ENCODE peak calls at places on chromosomes 1 and 21, in seven cellular contexts. B, P, I, E, D, X and H are unnamed samples.

GRCh38 chr1:48341221-48341620 is 118.7 kb downstream of the SLC5A9 start:
- DNase-seq in B (no peak), P (no peak), I (no peak), D (no peak), E (no peak), X (no peak), H (no peak)

GRCh38 chr1:154481058-154481457 is 21.0 kb upstream of the TDRD10 start:
- DNase-seq in E (no peak), B (no peak), P (no peak), X (no peak), I (no peak), D (no peak), H (peak; percentile 86)

GRCh38 chr21:14088391-14088790 is 122.4 kb downstream of the LIPI start:
- DNase-seq in E (no peak), D (no peak), B (no peak), P (no peak), X (no peak), I (no peak), H (no peak)

GRCh38 chr1:187013582-187014200 is 184.9 kb downstream of the PLA2G4A start:
- DNase-seq in E (no peak), B (no peak), D (no peak), X (no peak), P (no peak), I (no peak), H (no peak)

GRCh38 chr1:13662498-13662897 is 37.5 kb upstream of the PRDM2 start:
- DNase-seq in X (peak; percentile 88), B (no peak), P (no peak), I (no peak), E (no peak), D (no peak), H (peak; percentile 72)

GRCh38 chr1:168148916-168149315 is 12.2 kb upstream of the GPR161 start:
- DNase-seq in X (no peak), D (no peak), P (no peak), I (no peak), B (no peak), E (peak; percentile 12), H (peak; percentile 65)

GRCh38 chr1:18783705-18784522 is 75.5 kb downstream of the TAS1R2 start:
- DNase-seq in B (no peak), D (peak; percentile 41), X (no peak), E (no peak), P (no peak), I (no peak), H (no peak)

GRCh38 chr1:202207292-202207691 is 13.7 kb downstream of the LGR6 start:
- DNase-seq in B (no peak), E (peak; percentile 89), D (no peak), X (peak; percentile 34), I (no peak), P (no peak), H (peak; percentile 93)

GRCh38 chr1:182768973-182769372 is 20.6 kb upstream of the NPL start:
- DNase-seq in P (no peak), D (no peak), I (no peak), X (no peak), E (no peak), B (no peak), H (peak; percentile 2)

GRCh38 chr1:29417558-29417858 is 181.2 kb downstream of the PTPRU start:
- DNase-seq in I (no peak), P (no peak), E (no peak), D (no peak), B (no peak), X (no peak), H (no peak)

GRCh38 chr1:246647113-246647512 is 77.1 kb upstream of the SCCPDH start:
- DNase-seq in E (no peak), P (no peak), X (peak; percentile 62), I (no peak), D (peak; percentile 79), B (no peak), H (peak; percentile 80)